ENCODE peak calls at places on chromosomes 6 and 20, in seven cellular contexts. W, M, H, Z, U, A and I are unnamed samples.

GRCh38 chr6:35047265-35048011 is 93.7 kb downstream of the TCP11 start:
- DNase-seq in W (no peak), M (peak), H (no peak), Z (peak), U (peak), A (no peak), I (peak)

GRCh38 chr20:4998160-4998651 is 3.1 kb downstream of the SLC23A2 start:
- DNase-seq in W (no peak), M (no peak), H (no peak), Z (no peak), U (no peak), A (no peak), I (no peak)

GRCh38 chr20:48633620-48634257 is 194.1 kb downstream of the PREX1 start:
- DNase-seq in W (no peak), M (no peak), H (no peak), Z (no peak), U (no peak), A (no peak), I (no peak)

GRCh38 chr6:170289108-170289931 is 1.6 kb downstream of the DLL1 start:
- DNase-seq in W (no peak), M (no peak), H (peak), Z (no peak), U (no peak), A (peak), I (no peak)

GRCh38 chr6:149899926-149900619 is 2.2 kb upstream of the RAET1E start:
- DNase-seq in W (no peak), M (no peak), H (no peak), Z (no peak), U (no peak), A (no peak), I (no peak)

GRCh38 chr6:81515562-81516453 is 236.7 kb downstream of the TENT5A start:
- DNase-seq in W (no peak), M (peak), H (no peak), Z (peak), U (peak), A (no peak), I (no peak)

GRCh38 chr6:165939047-165939446 is 228.6 kb downstream of the TBXT start:
- DNase-seq in W (no peak), M (no peak), H (no peak), Z (no peak), U (no peak), A (no peak), I (no peak)

GRCh38 chr6:125307964-125308615 is 6.3 kb upstream of the HDDC2 start:
- DNase-seq in W (no peak), M (no peak), H (no peak), Z (no peak), U (no peak), A (no peak), I (no peak)

GRCh38 chr20:49880177-49880576 is 35.2 kb downstream of the SPATA2 start:
- DNase-seq in W (no peak), M (no peak), H (no peak), Z (peak), U (peak), A (no peak), I (peak)

GRCh38 chr6:149284904-149285303 is 32.6 kb upstream of the TAB2 start:
- DNase-seq in W (no peak), M (no peak), H (no peak), Z (no peak), U (no peak), A (no peak), I (no peak)

GRCh38 chr20:35503841-35504460 is 25.5 kb downstream of the C20orf173 start:
- DNase-seq in W (no peak), M (no peak), H (no peak), Z (no peak), U (no peak), A (no peak), I (no peak)

GRCh38 chr6:24933868-24934401 is 1.8 kb downstream of the RIPOR2 start:
- DNase-seq in W (peak), M (no peak), H (peak), Z (peak), U (no peak), A (peak), I (no peak)

GRCh38 chr6:111830003-111830402 is 43.2 kb downstream of the FYN start:
- DNase-seq in W (no peak), M (no peak), H (no peak), Z (no peak), U (no peak), A (no peak), I (no peak)

GRCh38 chr20:39886650-39887190 is 802.3 kb downstream of the MAFB start:
- DNase-seq in W (no peak), M (no peak), H (no peak), Z (no peak), U (no peak), A (no peak), I (no peak)

GRCh38 chr6:5981274-5982026 is 25.3 kb downstream of the NRN1 start:
- DNase-seq in W (no peak), M (no peak), H (no peak), Z (no peak), U (no peak), A (no peak), I (peak)

GRCh38 chr6:156943816-156944215 is 166.6 kb downstream of the ARID1B start:
- DNase-seq in W (no peak), M (no peak), H (no peak), Z (no peak), U (peak), A (no peak), I (no peak)

GRCh38 chr6:16047435-16047834 is 81.5 kb upstream of the MYLIP start:
- DNase-seq in W (no peak), M (no peak), H (no peak), Z (no peak), U (no peak), A (no peak), I (no peak)

GRCh38 chr6:14207493-14207892 is 89.9 kb downstream of the CD83 start:
- DNase-seq in W (no peak), M (no peak), H (no peak), Z (no peak), U (no peak), A (no peak), I (no peak)

GRCh38 chr6:45531999-45532605 is 154.4 kb upstream of the SUPT3H start:
- DNase-seq in W (no peak), M (no peak), H (no peak), Z (no peak), U (no peak), A (no peak), I (no peak)

GRCh38 chr6:100633096-100633766 is 168.5 kb upstream of the SIM1 start:
- DNase-seq in W (peak), M (peak), H (no peak), Z (peak), U (peak), A (no peak), I (peak)

GRCh38 chr6:44525761-44526351 is 138.3 kb downstream of the CDC5L start:
- DNase-seq in W (no peak), M (no peak), H (no peak), Z (no peak), U (no peak), A (no peak), I (no peak)

GRCh38 chr20:23074052-23074451 is 12.1 kb downstream of the CD93 start:
- DNase-seq in W (no peak), M (no peak), H (no peak), Z (no peak), U (no peak), A (no peak), I (no peak)

GRCh38 chr20:7371518-7372158 is 568.6 kb downstream of the HAO1 start:
- DNase-seq in W (no peak), M (no peak), H (no peak), Z (peak), U (peak), A (no peak), I (no peak)

GRCh38 chr6:157667211-157668033 is 155.6 kb upstream of the SNX9 start:
- DNase-seq in W (peak), M (peak), H (peak), Z (peak), U (peak), A (peak), I (peak)

GRCh38 chr6:3390698-3391097 is 66.2 kb downstream of the SLC22A23 start:
- DNase-seq in W (peak), M (peak), H (no peak), Z (peak), U (peak), A (no peak), I (peak)

GRCh38 chr6:16803294-16804006 is 42.2 kb upstream of the ATXN1 start:
- DNase-seq in W (no peak), M (no peak), H (no peak), Z (peak), U (no peak), A (no peak), I (peak)

GRCh38 chr6:31702421-31702818 is 704 bp downstream of the ABHD16A start:
- DNase-seq in W (no peak), M (no peak), H (no peak), Z (no peak), U (no peak), A (no peak), I (peak)

GRCh38 chr20:37194616-37195015 is 15.3 kb upstream of the MROH8 start:
- DNase-seq in W (no peak), M (no peak), H (no peak), Z (no peak), U (no peak), A (peak), I (no peak)

GRCh38 chr6:40341726-40342125 is 245.4 kb downstream of the LRFN2 start:
- DNase-seq in W (no peak), M (no peak), H (no peak), Z (no peak), U (no peak), A (no peak), I (no peak)

GRCh38 chr20:37937686-37938085 is 34.8 kb downstream of the VSTM2L start:
- DNase-seq in W (no peak), M (no peak), H (no peak), Z (no peak), U (no peak), A (no peak), I (no peak)

GRCh38 chr20:50333131-50333530 is 142.5 kb downstream of the CEBPB start:
- DNase-seq in W (no peak), M (no peak), H (no peak), Z (no peak), U (no peak), A (no peak), I (no peak)

GRCh38 chr6:157518399-157519250 is 137.6 kb downstream of the ZDHHC14 start:
- DNase-seq in W (no peak), M (no peak), H (no peak), Z (peak), U (no peak), A (no peak), I (no peak)